ENCODE peak calls at places on chromosomes 1 and 21, in four cellular contexts. T is ecto neural progenitor cell, E is HFFc6, U is prostate gland. Q is an unnamed sample.

GRCh38 chr1:220962031-220962751 is 82.9 kb downstream of the HLX start:
- DNase-seq in U (no peak), E (peak; percentile 97), T (no peak), Q (no peak)

GRCh38 chr1:172906778-172907592 is 143.8 kb downstream of the TNFSF18 start:
- DNase-seq in U (no peak), E (peak; percentile 94), T (no peak), Q (no peak)

GRCh38 chr1:31668303-31668883 is 23.7 kb upstream of the PEF1 start:
- DNase-seq in U (no peak), E (no peak), T (no peak), Q (no peak)

GRCh38 chr1:201403359-201403758 is 4.2 kb upstream of the LAD1 start:
- DNase-seq in U (no peak), T (no peak), E (no peak), Q (no peak)

GRCh38 chr1:83693409-83694126 is 305.4 kb downstream of the TTLL7 start:
- DNase-seq in T (peak; percentile 66), U (no peak), E (no peak), Q (no peak)

GRCh38 chr1:28417441-28418277 is 48.1 kb downstream of the PHACTR4 start:
- DNase-seq in U (no peak), T (no peak), E (peak; percentile 78), Q (no peak)

GRCh38 chr1:153649867-153650235 is 8.7 kb upstream of the SNAPIN start:
- DNase-seq in U (peak; percentile 89), T (no peak), E (no peak), Q (no peak)

GRCh38 chr1:52632732-52633290 is at the start of gene SHISAL2A:
- DNase-seq in E (no peak), T (peak; percentile 76), U (no peak), Q (peak; percentile 50)

GRCh38 chr1:185376840-185377635 is 60.0 kb upstream of the IVNS1ABP start:
- DNase-seq in E (peak; percentile 32), U (no peak), T (no peak), Q (no peak)

GRCh38 chr1:57270926-57271698 is 152.7 kb downstream of the DAB1 start:
- DNase-seq in E (no peak), U (no peak), T (no peak), Q (no peak)

GRCh38 chr1:33001282-33001681 is 35.4 kb downstream of the AK2 start:
- DNase-seq in U (no peak), T (no peak), E (no peak), Q (no peak)

GRCh38 chr21:27759091-27759659 is 792.3 kb upstream of the ADAMTS5 start:
- DNase-seq in U (no peak), T (peak; percentile 49), E (no peak), Q (no peak)

GRCh38 chr1:207058878-207059867 is 6.1 kb downstream of the PFKFB2 start:
- DNase-seq in U (no peak), E (no peak), T (no peak), Q (no peak)

GRCh38 chr1:214419650-214420049 is 131.8 kb downstream of the PTPN14 start:
- DNase-seq in U (no peak), E (no peak), T (no peak), Q (no peak)

GRCh38 chr1:53615101-53615500 is 123.9 kb downstream of the GLIS1 start:
- DNase-seq in E (no peak), T (peak; percentile 18), U (no peak), Q (no peak)

GRCh38 chr1:205313681-205314308 is 7.8 kb downstream of the NUAK2 start:
- DNase-seq in T (peak; percentile 96), U (peak; percentile 35), E (peak; percentile 54), Q (peak; percentile 23)

GRCh38 chr1:221449801-221450470 is 292.0 kb downstream of the DUSP10 start:
- DNase-seq in U (no peak), E (peak; percentile 32), T (no peak), Q (no peak)

GRCh38 chr1:201260236-201260591 is 23.1 kb upstream of the PKP1 start:
- DNase-seq in T (no peak), E (no peak), U (no peak), Q (no peak)

GRCh38 chr1:161100534-161100933 is 2.4 kb downstream of the KLHDC9 start:
- DNase-seq in U (no peak), T (no peak), E (no peak), Q (no peak)

GRCh38 chr1:164830628-164831027 is 271.6 kb downstream of the PBX1 start:
- DNase-seq in T (no peak), E (no peak), U (peak; percentile 85), Q (no peak)

GRCh38 chr1:30755746-30756145 is 1.8 kb downstream of the LAPTM5 start:
- DNase-seq in U (no peak), T (no peak), E (no peak), Q (no peak)

GRCh38 chr1:158496379-158496778 is 24.4 kb downstream of the OR10R2 start:
- DNase-seq in E (no peak), T (no peak), U (no peak), Q (no peak)

GRCh38 chr1:218332416-218332815 is 12.7 kb upstream of the TGFB2 start:
- DNase-seq in T (no peak), E (no peak), U (no peak), Q (no peak)

GRCh38 chr1:21139601-21140000 is 37.1 kb downstream of the EIF4G3 start:
- DNase-seq in U (no peak), T (no peak), E (no peak), Q (no peak)

GRCh38 chr1:111561328-111561727 is 57.9 kb upstream of the ADORA3 start:
- DNase-seq in T (no peak), E (no peak), U (no peak), Q (no peak)

GRCh38 chr1:245863566-245864184 is 643.4 kb downstream of the SMYD3 start:
- DNase-seq in E (no peak), U (no peak), T (no peak), Q (no peak)

GRCh38 chr1:209416009-209416408 is 167.5 kb upstream of the CAMK1G start:
- DNase-seq in E (peak; percentile 12), T (no peak), U (peak; percentile 89), Q (no peak)

GRCh38 chr1:222784916-222785315 is 29.9 kb upstream of the DISP1 start:
- DNase-seq in T (no peak), E (no peak), U (no peak), Q (no peak)

GRCh38 chr21:38989745-38990423 is 184.2 kb downstream of the ETS2 start:
- DNase-seq in U (peak; percentile 75), T (peak; percentile 65), E (peak; percentile 39), Q (no peak)

GRCh38 chr1:231122143-231122542 is 39.7 kb upstream of the TRIM67 start:
- DNase-seq in E (no peak), U (no peak), T (no peak), Q (no peak)

GRCh38 chr1:11719313-11720032 is 16.5 kb upstream of the AGTRAP start:
- DNase-seq in T (peak; percentile 75), U (peak; percentile 76), E (peak; percentile 48), Q (peak; percentile 69)

GRCh38 chr1:3772027-3772714 is 378 bp upstream of the SMIM1 start:
- DNase-seq in E (peak; percentile 36), U (peak; percentile 89), T (peak; percentile 97), Q (peak; percentile 63)

GRCh38 chr1:190478193-190479007 is 736 bp upstream of the BRINP3 start:
- DNase-seq in E (no peak), T (peak; percentile 71), U (peak; percentile 12), Q (no peak)

GRCh38 chr1:245205864-245206263 is 51.1 kb downstream of the KIF26B start:
- DNase-seq in E (no peak), U (no peak), T (no peak), Q (no peak)